ENCODE peak calls at places on chromosomes 11 and 22, in five cellular contexts. One of them, this sample, is unnamed.
A peak's percentile ranks its signal among the peaks of the same experiment; 100 is the strongest.

GRCh38 chr22:20234314-20234682 is 33.8 kb downstream of the RTN4R start:
- DNase-seq in PC-3: no peak
- DNase-seq in OCI-LY7: no peak
- DNase-seq in A673: no peak
- DNase-seq in cardiac fibroblast: no peak
- DNase-seq in this sample: no peak

GRCh38 chr22:41949297-41949965 is 2.5 kb upstream of the CENPM start:
- DNase-seq in PC-3: no peak
- DNase-seq in OCI-LY7: peak; percentile 31
- DNase-seq in A673: no peak
- DNase-seq in cardiac fibroblast: no peak
- DNase-seq in this sample: no peak

GRCh38 chr11:1285316-1285744 is 24.1 kb downstream of the TOLLIP start:
- DNase-seq in PC-3: no peak
- DNase-seq in OCI-LY7: no peak
- DNase-seq in A673: no peak
- DNase-seq in cardiac fibroblast: no peak
- DNase-seq in this sample: no peak

GRCh38 chr11:10122337-10123197 is 171.5 kb downstream of the SBF2 start:
- DNase-seq in PC-3: peak; percentile 94
- DNase-seq in OCI-LY7: no peak
- DNase-seq in A673: no peak
- DNase-seq in cardiac fibroblast: peak; percentile 36
- DNase-seq in this sample: no peak

GRCh38 chr11:101860694-101861371 is 54.0 kb upstream of the CEP126 start:
- DNase-seq in PC-3: peak; percentile 90
- DNase-seq in OCI-LY7: peak; percentile 65
- DNase-seq in A673: peak; percentile 74
- DNase-seq in cardiac fibroblast: peak; percentile 79
- DNase-seq in this sample: peak; percentile 24

GRCh38 chr11:60363542-60364525 is 14.5 kb upstream of the MS4A7 start:
- DNase-seq in PC-3: peak; percentile 92
- DNase-seq in OCI-LY7: peak; percentile 91
- DNase-seq in A673: peak; percentile 78
- DNase-seq in cardiac fibroblast: peak; percentile 59
- DNase-seq in this sample: peak; percentile 65

GRCh38 chr11:102422817-102423725 is 29.5 kb downstream of the TMEM123 start:
- DNase-seq in PC-3: no peak
- DNase-seq in OCI-LY7: no peak
- DNase-seq in A673: no peak
- DNase-seq in cardiac fibroblast: no peak
- DNase-seq in this sample: no peak

GRCh38 chr11:23767576-23767975 is 729.3 kb upstream of the LUZP2 start:
- DNase-seq in PC-3: no peak
- DNase-seq in OCI-LY7: no peak
- DNase-seq in A673: no peak
- DNase-seq in cardiac fibroblast: no peak
- DNase-seq in this sample: no peak

GRCh38 chr22:23038334-23038642 is 32.0 kb upstream of the GNAZ start:
- DNase-seq in PC-3: no peak
- DNase-seq in OCI-LY7: no peak
- DNase-seq in A673: no peak
- DNase-seq in cardiac fibroblast: no peak
- DNase-seq in this sample: no peak

GRCh38 chr11:64558869-64559268 is 32.2 kb upstream of the SLC22A12 start:
- DNase-seq in PC-3: no peak
- DNase-seq in OCI-LY7: no peak
- DNase-seq in A673: no peak
- DNase-seq in cardiac fibroblast: no peak
- DNase-seq in this sample: no peak

GRCh38 chr11:94895971-94896370 is 77.4 kb downstream of the CWC15 start:
- DNase-seq in PC-3: peak; percentile 76
- DNase-seq in OCI-LY7: no peak
- DNase-seq in A673: peak; percentile 14
- DNase-seq in cardiac fibroblast: peak; percentile 47
- DNase-seq in this sample: no peak

GRCh38 chr11:60307507-60308195 is 19.4 kb upstream of the MS4A6E start:
- DNase-seq in PC-3: no peak
- DNase-seq in OCI-LY7: no peak
- DNase-seq in A673: no peak
- DNase-seq in cardiac fibroblast: no peak
- DNase-seq in this sample: no peak

GRCh38 chr22:42970029-42970428 is 44.9 kb downstream of the PACSIN2 start:
- DNase-seq in PC-3: peak; percentile 69
- DNase-seq in OCI-LY7: no peak
- DNase-seq in A673: no peak
- DNase-seq in cardiac fibroblast: no peak
- DNase-seq in this sample: no peak

GRCh38 chr11:127693686-127694085 is 693.1 kb upstream of the KIRREL3 start:
- DNase-seq in PC-3: no peak
- DNase-seq in OCI-LY7: no peak
- DNase-seq in A673: no peak
- DNase-seq in cardiac fibroblast: no peak
- DNase-seq in this sample: no peak

GRCh38 chr11:34395916-34396555 is 38.2 kb upstream of the ABTB2 start:
- DNase-seq in PC-3: peak; percentile 89
- DNase-seq in OCI-LY7: no peak
- DNase-seq in A673: peak; percentile 99
- DNase-seq in cardiac fibroblast: no peak
- DNase-seq in this sample: no peak

GRCh38 chr22:50247748-50248147 is 2.9 kb upstream of the TUBGCP6 start:
- DNase-seq in PC-3: peak; percentile 34
- DNase-seq in OCI-LY7: peak; percentile 91
- DNase-seq in A673: peak; percentile 76
- DNase-seq in cardiac fibroblast: peak; percentile 71
- DNase-seq in this sample: peak; percentile 64

GRCh38 chr22:33853200-33854097 is 66.8 kb downstream of the LARGE1 start:
- DNase-seq in PC-3: peak; percentile 2
- DNase-seq in OCI-LY7: peak; percentile 91
- DNase-seq in A673: no peak
- DNase-seq in cardiac fibroblast: peak; percentile 67
- DNase-seq in this sample: peak; percentile 81

GRCh38 chr11:79236541-79236971 is 204.3 kb downstream of the TENM4 start:
- DNase-seq in PC-3: no peak
- DNase-seq in OCI-LY7: no peak
- DNase-seq in A673: no peak
- DNase-seq in cardiac fibroblast: peak; percentile 71
- DNase-seq in this sample: no peak

GRCh38 chr11:41283196-41283930 is 176.1 kb downstream of the LRRC4C start:
- DNase-seq in PC-3: peak; percentile 59
- DNase-seq in OCI-LY7: no peak
- DNase-seq in A673: no peak
- DNase-seq in cardiac fibroblast: no peak
- DNase-seq in this sample: no peak

GRCh38 chr22:35150163-35151107 is 84.5 kb downstream of the ISX start:
- DNase-seq in PC-3: peak; percentile 54
- DNase-seq in OCI-LY7: peak; percentile 67
- DNase-seq in A673: peak; percentile 61
- DNase-seq in cardiac fibroblast: peak; percentile 57
- DNase-seq in this sample: peak; percentile 70

GRCh38 chr11:41963406-41963805 is 504.0 kb upstream of the LRRC4C start:
- DNase-seq in PC-3: no peak
- DNase-seq in OCI-LY7: no peak
- DNase-seq in A673: no peak
- DNase-seq in cardiac fibroblast: no peak
- DNase-seq in this sample: no peak

GRCh38 chr22:45504703-45505341 is 2.1 kb downstream of the FBLN1 start:
- DNase-seq in PC-3: no peak
- DNase-seq in OCI-LY7: no peak
- DNase-seq in A673: peak; percentile 24
- DNase-seq in cardiac fibroblast: peak; percentile 80
- DNase-seq in this sample: peak; percentile 45

GRCh38 chr11:121884601-121885000 is 231.4 kb downstream of the BLID start:
- DNase-seq in PC-3: no peak
- DNase-seq in OCI-LY7: no peak
- DNase-seq in A673: no peak
- DNase-seq in cardiac fibroblast: no peak
- DNase-seq in this sample: no peak

GRCh38 chr11:75313457-75314272 is 37.8 kb downstream of the ARRB1 start:
- DNase-seq in PC-3: peak; percentile 25
- DNase-seq in OCI-LY7: no peak
- DNase-seq in A673: peak; percentile 92
- DNase-seq in cardiac fibroblast: peak; percentile 84
- DNase-seq in this sample: no peak

GRCh38 chr11:127993788-127994187 is 593.6 kb downstream of the ETS1 start:
- DNase-seq in PC-3: no peak
- DNase-seq in OCI-LY7: no peak
- DNase-seq in A673: peak; percentile 7
- DNase-seq in cardiac fibroblast: no peak
- DNase-seq in this sample: no peak

GRCh38 chr11:1199689-1200610 is 22.9 kb upstream of the MUC5B start:
- DNase-seq in PC-3: peak; percentile 44
- DNase-seq in OCI-LY7: no peak
- DNase-seq in A673: no peak
- DNase-seq in cardiac fibroblast: no peak
- DNase-seq in this sample: no peak

GRCh38 chr11:24521586-24521985 is 24.7 kb downstream of the LUZP2 start:
- DNase-seq in PC-3: no peak
- DNase-seq in OCI-LY7: no peak
- DNase-seq in A673: no peak
- DNase-seq in cardiac fibroblast: no peak
- DNase-seq in this sample: no peak

GRCh38 chr11:134271978-134272377 is 4.2 kb upstream of the GLB1L3 start:
- DNase-seq in PC-3: no peak
- DNase-seq in OCI-LY7: no peak
- DNase-seq in A673: no peak
- DNase-seq in cardiac fibroblast: no peak
- DNase-seq in this sample: no peak

GRCh38 chr11:134267966-134268365 is 8.2 kb upstream of the GLB1L3 start:
- DNase-seq in PC-3: no peak
- DNase-seq in OCI-LY7: no peak
- DNase-seq in A673: no peak
- DNase-seq in cardiac fibroblast: no peak
- DNase-seq in this sample: no peak

GRCh38 chr11:134272381-134273316 is 3.5 kb upstream of the GLB1L3 start:
- DNase-seq in PC-3: no peak
- DNase-seq in OCI-LY7: no peak
- DNase-seq in A673: no peak
- DNase-seq in cardiac fibroblast: peak; percentile 76
- DNase-seq in this sample: no peak

GRCh38 chr11:134267466-134267865 is 8.7 kb upstream of the GLB1L3 start:
- DNase-seq in PC-3: no peak
- DNase-seq in OCI-LY7: no peak
- DNase-seq in A673: no peak
- DNase-seq in cardiac fibroblast: no peak
- DNase-seq in this sample: no peak

DNA sequence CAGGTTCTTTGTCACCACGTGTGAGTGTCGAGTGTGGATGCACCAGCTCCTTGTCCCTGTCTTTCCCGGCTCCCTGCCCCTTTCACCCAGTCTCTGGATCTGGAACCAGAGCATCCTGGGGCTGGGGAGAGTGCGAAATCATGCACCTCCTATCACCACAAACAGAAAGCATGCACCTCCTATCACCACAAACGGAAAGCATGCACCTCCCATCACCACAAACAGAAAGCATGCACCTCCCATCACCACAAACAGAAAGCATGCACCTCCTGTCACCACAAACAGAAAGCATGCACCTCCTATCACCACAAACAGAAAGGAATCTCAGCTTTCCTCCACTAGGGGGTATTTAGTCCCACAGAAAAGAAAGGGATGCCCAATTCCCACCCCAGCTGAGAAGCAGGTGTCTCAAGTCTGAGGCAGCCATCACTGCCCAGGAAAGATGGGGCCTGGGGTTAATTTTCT is 5.9 kb upstream of the GLB1L3 start:
- DNase-seq in PC-3: peak; percentile 52
- DNase-seq in OCI-LY7: no peak
- DNase-seq in A673: peak; percentile 36
- DNase-seq in cardiac fibroblast: no peak
- DNase-seq in this sample: no peak
- TF ChIP-seq CTCF in PC-3: peak; percentile 56
- TF ChIP-seq CTCF in OCI-LY7: peak; percentile 31
- TF ChIP-seq CTCF in A673: peak; percentile 45
- TF ChIP-seq CTCF in cardiac fibroblast: peak; percentile 7
- TF ChIP-seq CTCF in this sample: no peak

DNA sequence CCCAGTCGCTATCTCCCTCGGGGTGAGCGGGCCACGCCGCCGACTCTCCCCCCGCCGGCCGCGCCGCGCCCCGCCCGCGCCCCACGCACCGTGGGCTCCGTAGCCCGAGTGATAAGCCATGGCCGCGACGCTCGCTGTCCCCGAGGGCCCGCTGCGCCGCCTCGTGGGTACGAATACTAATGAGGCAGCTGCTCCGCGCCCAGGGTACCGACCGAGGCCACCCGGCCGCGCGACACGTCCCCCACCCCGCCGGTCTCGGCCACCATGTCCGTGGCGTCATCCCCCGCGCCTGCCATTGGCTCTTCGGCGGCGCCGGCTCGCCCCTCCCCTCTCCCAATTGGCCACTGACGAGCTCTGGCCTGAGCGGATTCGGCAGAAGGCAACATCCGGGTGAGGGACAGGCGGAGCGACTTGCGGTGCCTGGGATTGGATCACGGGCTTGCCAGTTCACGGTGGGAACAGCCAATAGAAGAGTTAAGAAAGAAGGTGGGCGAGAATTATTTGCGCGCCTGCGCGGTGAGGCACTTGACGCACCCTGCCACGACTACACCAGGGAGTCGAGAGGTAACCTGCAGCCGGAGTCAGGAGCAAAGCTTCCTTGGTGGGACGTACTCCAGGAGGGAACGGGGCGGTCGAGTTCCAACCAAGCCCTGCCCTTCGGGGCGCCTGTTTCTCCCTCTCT is at the start of gene YIF1A:
- DNase-seq in PC-3: peak; percentile 100
- DNase-seq in OCI-LY7: peak; percentile 99
- DNase-seq in A673: peak; percentile 100
- DNase-seq in cardiac fibroblast: peak; percentile 100
- DNase-seq in this sample: peak; percentile 100
- TF ChIP-seq CTCF in PC-3: no peak
- TF ChIP-seq CTCF in OCI-LY7: no peak
- TF ChIP-seq CTCF in A673: peak; percentile 39
- TF ChIP-seq CTCF in cardiac fibroblast: no peak
- TF ChIP-seq CTCF in this sample: no peak

GRCh38 chr22:30635273-30636225 is at the start of gene SLC35E4:
- DNase-seq in PC-3: peak; percentile 83
- DNase-seq in OCI-LY7: peak; percentile 91
- DNase-seq in A673: peak; percentile 92
- DNase-seq in cardiac fibroblast: peak; percentile 95
- DNase-seq in this sample: peak; percentile 97
- TF ChIP-seq CTCF in PC-3: peak; percentile 23
- TF ChIP-seq CTCF in OCI-LY7: no peak
- TF ChIP-seq CTCF in A673: peak; percentile 36
- TF ChIP-seq CTCF in cardiac fibroblast: peak; percentile 45
- TF ChIP-seq CTCF in this sample: peak; percentile 5

DNA sequence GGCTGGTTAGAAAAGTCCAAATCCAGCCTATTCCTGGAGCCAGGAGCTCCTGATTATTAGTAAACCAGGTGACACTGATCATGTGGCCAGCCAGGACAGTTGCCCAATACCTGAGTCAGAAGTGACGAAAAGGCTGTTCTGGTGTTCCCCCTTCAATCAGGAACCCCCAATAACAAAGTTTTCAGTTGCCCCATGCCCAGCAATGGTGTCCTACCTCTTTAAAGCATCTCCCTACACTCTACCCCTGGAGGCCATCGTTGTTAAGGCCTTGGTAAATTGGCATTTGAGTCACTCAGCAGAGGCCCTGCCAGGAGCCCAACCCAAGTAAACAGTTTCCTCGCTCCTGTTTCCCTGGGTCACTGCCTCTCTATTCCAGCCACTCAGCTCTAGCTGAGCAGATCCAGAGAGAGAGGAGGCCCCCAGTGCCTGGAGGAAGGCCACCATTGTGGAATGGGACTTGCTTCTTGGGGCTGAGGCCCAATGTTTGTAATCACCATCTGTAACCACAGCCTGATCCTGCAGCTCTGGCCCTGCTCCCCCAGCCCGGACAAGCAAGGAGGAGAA is 25.0 kb downstream of the ARHGAP1 start:
- DNase-seq in PC-3: peak; percentile 72
- DNase-seq in OCI-LY7: no peak
- DNase-seq in A673: no peak
- DNase-seq in cardiac fibroblast: peak; percentile 76
- DNase-seq in this sample: peak; percentile 34
- TF ChIP-seq CTCF in PC-3: no peak
- TF ChIP-seq CTCF in OCI-LY7: no peak
- TF ChIP-seq CTCF in A673: no peak
- TF ChIP-seq CTCF in cardiac fibroblast: peak; percentile 26
- TF ChIP-seq CTCF in this sample: no peak